ENCODE peak calls at places on chromosome 1, in eight cellular contexts. N is retina; R is SW 1271; W is prostate gland; Q is endothelial cell; D is mammary epithelial cell; O is coronary artery; J is stimulated activated CD8-positive, alpha-beta memory T cell treated with anti-CD3 and anti-CD28 coated beads, Interleukin-7, amount 100 ng/mL, for 1 hour. F is an unnamed sample.

GRCh38 chr1:32881291-32881690 is 5.0 kb upstream of the HPCA start:
- DNase-seq in N (no peak), R (no peak), W (no peak), Q (no peak), D (no peak), O (no peak), J (no peak), F (no peak)

GRCh38 chr1:100989306-100990077 is 36.1 kb downstream of the DPH5 start:
- DNase-seq in N (no peak), R (peak; percentile 3), W (no peak), Q (no peak), D (peak; percentile 60), O (no peak), J (no peak), F (no peak)

GRCh38 chr1:48735753-48736152 is 40.9 kb downstream of the BEND5 start:
- DNase-seq in N (no peak), R (no peak), W (no peak), Q (no peak), D (no peak), O (no peak), J (no peak), F (no peak)

GRCh38 chr1:207366022-207366421 is 44.5 kb downstream of the CD55 start:
- DNase-seq in N (no peak), R (no peak), W (no peak), Q (no peak), D (no peak), O (no peak), J (no peak), F (no peak)

GRCh38 chr1:226943927-226944326 is 3.8 kb downstream of the COQ8A start:
- DNase-seq in N (no peak), R (no peak), W (no peak), Q (no peak), D (no peak), O (no peak), J (no peak), F (no peak)

GRCh38 chr1:101507547-101507971 is 270.7 kb downstream of the S1PR1 start:
- DNase-seq in N (no peak), R (no peak), W (no peak), Q (no peak), D (peak; percentile 65), O (no peak), J (no peak), F (no peak)

GRCh38 chr1:205048382-205048781 is 5.4 kb downstream of the CNTN2 start:
- DNase-seq in N (no peak), R (no peak), W (no peak), Q (no peak), D (no peak), O (no peak), J (no peak), F (no peak)

GRCh38 chr1:204920511-204920910 is 49.8 kb downstream of the NFASC start:
- DNase-seq in N (no peak), R (no peak), W (no peak), Q (no peak), D (peak; percentile 35), O (no peak), J (no peak), F (no peak)

GRCh38 chr1:207828485-207829158 is 76.8 kb downstream of the CD46 start:
- DNase-seq in N (peak; percentile 49), R (peak; percentile 73), W (peak; percentile 82), Q (peak; percentile 79), D (peak; percentile 71), O (no peak), J (no peak), F (peak; percentile 87)

GRCh38 chr1:27632387-27633297 is 2.3 kb downstream of the FGR start:
- DNase-seq in N (no peak), R (no peak), W (no peak), Q (no peak), D (no peak), O (no peak), J (no peak), F (peak; percentile 70)

GRCh38 chr1:43912607-43913006 is 21.0 kb upstream of the ARTN start:
- DNase-seq in N (peak; percentile 36), R (no peak), W (peak; percentile 63), Q (no peak), D (peak; percentile 83), O (no peak), J (no peak), F (no peak)

GRCh38 chr1:34695580-34695979 is 59.3 kb upstream of the GJB5 start:
- DNase-seq in N (no peak), R (no peak), W (no peak), Q (no peak), D (no peak), O (peak; percentile 41), J (no peak), F (no peak)

F was measured in RPMI8226.